ENCODE peak calls at places on chromosomes 2 and 18, in four cellular contexts. D is K562, E is GM12878, Q is HepG2. V is an unnamed sample.

GRCh38 chr2:60567092-60567491 is 13.6 kb upstream of the BCL11A start:
- DNase-seq in E (no peak), D (no peak), Q (no peak), V (no peak)

GRCh38 chr2:38515155-38516074 is 87.3 kb downstream of the HNRNPLL start:
- DNase-seq in Q (no peak), D (peak), E (no peak), V (no peak)

GRCh38 chr2:27170569-27171337 is 21.9 kb downstream of the TCF23 start:
- DNase-seq in E (no peak), Q (no peak), D (no peak), V (no peak)

GRCh38 chr18:7096838-7097237 is 20.8 kb downstream of the LAMA1 start:
- DNase-seq in E (no peak), Q (no peak), D (no peak), V (no peak)

GRCh38 chr2:3642521-3643215 is 15.3 kb upstream of the ALLC start:
- DNase-seq in D (no peak), Q (no peak), E (no peak), V (peak)

GRCh38 chr2:198757069-198757468 is 700.7 kb downstream of the SATB2 start:
- DNase-seq in E (no peak), D (no peak), Q (no peak), V (no peak)

GRCh38 chr2:200860092-200860795 is 4.2 kb downstream of the CLK1 start:
- DNase-seq in Q (no peak), D (no peak), E (no peak), V (no peak)

GRCh38 chr18:32261003-32261402 is 71.2 kb downstream of the MEP1B start:
- DNase-seq in Q (no peak), E (no peak), D (no peak), V (no peak)

GRCh38 chr2:26011990-26012856 is 21.7 kb upstream of the RAB10 start:
- DNase-seq in E (no peak), D (peak), Q (peak), V (no peak)

GRCh38 chr2:70340921-70341765 is 39.3 kb upstream of the FAM136A start:
- DNase-seq in D (peak), Q (peak), E (no peak), V (no peak)

GRCh38 chr18:63207825-63208224 is 111.7 kb downstream of the BCL2 start:
- DNase-seq in Q (no peak), E (no peak), D (no peak), V (no peak)

GRCh38 chr2:221779614-221780067 is 207.5 kb upstream of the EPHA4 start:
- DNase-seq in E (no peak), D (no peak), Q (no peak), V (no peak)

GRCh38 chr2:38750793-38751042 is 443 bp downstream of the SRSF7 start:
- DNase-seq in Q (no peak), E (no peak), D (peak), V (no peak)

GRCh38 chr2:17879913-17880274 is 1.4 kb downstream of the KCNS3 start:
- DNase-seq in D (no peak), Q (peak), E (no peak), V (no peak)

GRCh38 chr2:26184555-26185303 is 11.8 kb downstream of the GAREM2 start:
- DNase-seq in E (peak), D (peak), Q (no peak), V (peak)

GRCh38 chr2:48529189-48529588 is 765 bp upstream of the STON1 start:
- DNase-seq in D (peak), Q (no peak), E (no peak), V (peak)

GRCh38 chr2:117801826-117802225 is 12.7 kb upstream of the DDX18 start:
- DNase-seq in D (no peak), Q (no peak), E (no peak), V (no peak)

GRCh38 chr2:79723830-79724229 is 211.0 kb downstream of the CTNNA2 start:
- DNase-seq in D (no peak), Q (no peak), E (no peak), V (no peak)

GRCh38 chr18:56197460-56197859 is 440.9 kb downstream of the TXNL1 start:
- DNase-seq in D (no peak), E (no peak), Q (no peak), V (no peak)

GRCh38 chr2:214960677-214961076 is 151.2 kb upstream of the BARD1 start:
- DNase-seq in Q (no peak), D (no peak), E (no peak), V (no peak)

GRCh38 chr2:239443666-239444567 is 43.1 kb upstream of the HDAC4 start:
- DNase-seq in Q (peak), E (no peak), D (no peak), V (no peak)

GRCh38 chr2:152176113-152176714 is 651 bp upstream of the STAM2 start:
- DNase-seq in E (no peak), Q (peak), D (no peak), V (no peak)

GRCh38 chr2:173555833-173556232 is 201.2 kb downstream of the CDCA7 start:
- DNase-seq in E (no peak), Q (no peak), D (no peak), V (no peak)

GRCh38 chr2:205509655-205510054 is 172.6 kb upstream of the NRP2 start:
- DNase-seq in Q (no peak), D (no peak), E (no peak), V (no peak)

GRCh38 chr2:196291873-196292800 is 120.8 kb upstream of the STK17B start:
- DNase-seq in E (no peak), Q (peak), D (no peak), V (no peak)

GRCh38 chr2:230602562-230603230 is 109.9 kb upstream of the CAB39 start:
- DNase-seq in E (no peak), D (peak), Q (no peak), V (no peak)

GRCh38 chr2:63050186-63050915 is at the start of gene OTX1:
- DNase-seq in E (peak), Q (peak), D (peak), V (no peak)

GRCh38 chr2:201654611-201655384 is 11.5 kb upstream of the TMEM237 start:
- DNase-seq in D (no peak), E (no peak), Q (no peak), V (no peak)

GRCh38 chr2:231299267-231299666 is 96.2 kb upstream of the B3GNT7 start:
- DNase-seq in Q (no peak), E (peak), D (no peak), V (no peak)

GRCh38 chr2:100814453-100814852 is 5.5 kb upstream of the NPAS2 start:
- DNase-seq in Q (peak), E (no peak), D (no peak), V (no peak)

GRCh38 chr2:230721712-230722111 is 9.1 kb downstream of the CAB39 start:
- DNase-seq in Q (no peak), D (no peak), E (no peak), V (no peak)

GRCh38 chr2:205754924-205755321 is 72.6 kb downstream of the NRP2 start:
- DNase-seq in Q (peak), D (peak), E (no peak), V (no peak)

GRCh38 chr18:58417752-58418151 is 211.1 kb downstream of the ALPK2 start:
- DNase-seq in D (no peak), E (no peak), Q (peak), V (no peak)

GRCh38 chr2:219094171-219094570 is 33.5 kb upstream of the IHH start:
- DNase-seq in Q (no peak), E (no peak), D (no peak), V (no peak)

GRCh38 chr2:168649105-168649504 is 153.3 kb upstream of the NOSTRIN start:
- DNase-seq in E (no peak), Q (no peak), D (no peak), V (no peak)

GRCh38 chr2:12935726-12936125 is 219.0 kb downstream of the TRIB2 start:
- DNase-seq in Q (no peak), D (no peak), E (no peak), V (no peak)

GRCh38 chr2:207129821-207130220 is 35.9 kb downstream of the KLF7 start:
- DNase-seq in E (no peak), D (no peak), Q (no peak), V (no peak)

GRCh38 chr18:61589053-61589723 is 256.0 kb downstream of the CDH20 start:
- DNase-seq in E (no peak), D (no peak), Q (no peak), V (no peak)

GRCh38 chr2:83844490-83844889 is 614.6 kb downstream of the SUCLG1 start:
- DNase-seq in Q (no peak), D (no peak), E (no peak), V (no peak)
- TF ChIP-seq CREB1 in Q (no peak), D (no peak), E (no peak), V (no peak)

GRCh38 chr18:76708727-76709353 is 113.5 kb upstream of the ZNF236 start:
- DNase-seq in D (no peak), E (no peak), Q (no peak), V (no peak)
- TF ChIP-seq TAF1 in D (no peak), E (no peak), Q (no peak), V (no peak)

GRCh38 chr2:182542501-182543258 is 115.8 kb upstream of the PDE1A start:
- DNase-seq in E (no peak), Q (no peak), D (no peak), V (no peak)
- TF ChIP-seq CREB1 in E (no peak), Q (no peak), D (no peak), V (no peak)

DNA sequence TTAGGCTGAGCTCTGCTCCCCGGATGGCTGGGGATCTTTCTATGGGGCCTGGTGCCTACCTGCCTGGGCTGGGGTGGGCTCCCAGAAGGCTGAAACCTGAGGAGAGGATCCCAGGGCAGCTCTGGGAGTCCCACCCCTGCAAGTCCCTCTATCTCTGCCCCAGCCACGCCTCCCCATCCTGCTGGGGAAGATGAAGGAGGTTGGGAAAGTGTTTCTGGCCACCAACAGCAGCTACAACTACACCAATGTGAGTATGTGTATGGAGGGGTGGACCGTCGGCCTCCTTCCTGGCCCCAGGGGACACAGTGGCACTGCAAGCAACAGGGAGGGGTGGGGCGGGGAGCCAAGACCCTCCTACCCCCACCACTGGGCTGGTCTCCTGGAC is 2.7 kb downstream of the NT5DC4 start:
- DNase-seq in E (no peak), D (no peak), Q (no peak), V (no peak)
- TF ChIP-seq TAF1 in E (no peak), D (no peak), Q (no peak), V (no peak)